ENCODE peak calls at places on chromosomes 5 and 9, in seven cellular contexts. One of them, this sample, is unnamed. For H3K4me1, the result is how much of the 10 kb centered on the place peaks cover.

GRCh38 chr5:162268694-162269481 is 201.3 kb downstream of the GABRG2 start:
- DNase-seq in tibial artery: no peak
- DNase-seq in lower lobe of right lung: no peak
- DNase-seq in astrocyte: no peak
- DNase-seq in IMR-90: no peak
- DNase-seq in HCT116: no peak
- DNase-seq in A549: no peak
- DNase-seq in this sample: no peak

GRCh38 chr5:151238303-151238741 is 14.4 kb upstream of the CCDC69 start:
- DNase-seq in lower lobe of right lung: no peak
- DNase-seq in astrocyte: no peak
- DNase-seq in HCT116: no peak
- DNase-seq in IMR-90: no peak
- DNase-seq in A549: no peak
- DNase-seq in tibial artery: peak
- DNase-seq in this sample: peak

GRCh38 chr9:69571032-69571431 is 101.1 kb downstream of the APBA1 start:
- DNase-seq in tibial artery: no peak
- DNase-seq in astrocyte: peak
- DNase-seq in A549: no peak
- DNase-seq in HCT116: no peak
- DNase-seq in IMR-90: no peak
- DNase-seq in lower lobe of right lung: no peak
- DNase-seq in this sample: no peak

GRCh38 chr5:174166231-174167079 is 120.9 kb downstream of the NSG2 start:
- DNase-seq in astrocyte: no peak
- DNase-seq in A549: no peak
- DNase-seq in HCT116: no peak
- DNase-seq in lower lobe of right lung: no peak
- DNase-seq in tibial artery: peak
- DNase-seq in IMR-90: no peak
- DNase-seq in this sample: no peak

GRCh38 chr5:138596105-138596987 is 21.1 kb upstream of the HSPA9 start:
- DNase-seq in lower lobe of right lung: no peak
- DNase-seq in astrocyte: no peak
- DNase-seq in IMR-90: no peak
- DNase-seq in A549: no peak
- DNase-seq in tibial artery: peak
- DNase-seq in HCT116: no peak
- DNase-seq in this sample: no peak

GRCh38 chr5:178078197-178078995 is 34.9 kb upstream of the N4BP3 start:
- DNase-seq in HCT116: no peak
- DNase-seq in A549: no peak
- DNase-seq in astrocyte: peak
- DNase-seq in tibial artery: no peak
- DNase-seq in IMR-90: peak
- DNase-seq in lower lobe of right lung: no peak
- DNase-seq in this sample: no peak

GRCh38 chr5:179054036-179054785 is 6.0 kb upstream of the ZNF354C start:
- DNase-seq in astrocyte: no peak
- DNase-seq in HCT116: no peak
- DNase-seq in tibial artery: no peak
- DNase-seq in A549: no peak
- DNase-seq in IMR-90: no peak
- DNase-seq in lower lobe of right lung: no peak
- DNase-seq in this sample: no peak

GRCh38 chr9:2809692-2810423 is 34.0 kb downstream of the PUM3 start:
- DNase-seq in lower lobe of right lung: no peak
- DNase-seq in IMR-90: peak
- DNase-seq in astrocyte: peak
- DNase-seq in tibial artery: no peak
- DNase-seq in HCT116: no peak
- DNase-seq in A549: peak
- DNase-seq in this sample: no peak

GRCh38 chr5:38663276-38663675 is 106.8 kb upstream of the LIFR start:
- DNase-seq in HCT116: no peak
- DNase-seq in lower lobe of right lung: no peak
- DNase-seq in tibial artery: no peak
- DNase-seq in A549: no peak
- DNase-seq in IMR-90: no peak
- DNase-seq in astrocyte: no peak
- DNase-seq in this sample: no peak

GRCh38 chr9:35096035-35096849 is at the start of gene PIGO:
- DNase-seq in tibial artery: peak
- DNase-seq in HCT116: peak
- DNase-seq in A549: peak
- DNase-seq in lower lobe of right lung: peak
- DNase-seq in astrocyte: peak
- DNase-seq in IMR-90: peak
- DNase-seq in this sample: peak

GRCh38 chr5:157865844-157866243 is 6.9 kb upstream of the CLINT1 start:
- DNase-seq in HCT116: no peak
- DNase-seq in astrocyte: no peak
- DNase-seq in A549: peak
- DNase-seq in IMR-90: peak
- DNase-seq in tibial artery: no peak
- DNase-seq in lower lobe of right lung: no peak
- DNase-seq in this sample: no peak

GRCh38 chr5:105663671-105664070 is 2007.1 kb downstream of the EFNA5 start:
- DNase-seq in IMR-90: no peak
- DNase-seq in HCT116: no peak
- DNase-seq in lower lobe of right lung: no peak
- DNase-seq in astrocyte: no peak
- DNase-seq in tibial artery: no peak
- DNase-seq in A549: no peak
- DNase-seq in this sample: no peak

GRCh38 chr5:72949481-72949880 is 6.4 kb upstream of the FCHO2 start:
- DNase-seq in IMR-90: no peak
- DNase-seq in lower lobe of right lung: no peak
- DNase-seq in HCT116: no peak
- DNase-seq in tibial artery: no peak
- DNase-seq in astrocyte: no peak
- DNase-seq in A549: no peak
- DNase-seq in this sample: no peak

GRCh38 chr5:134917070-134917831 is 12.3 kb downstream of the PCBD2 start:
- DNase-seq in lower lobe of right lung: no peak
- DNase-seq in A549: peak
- DNase-seq in HCT116: no peak
- DNase-seq in astrocyte: no peak
- DNase-seq in IMR-90: no peak
- DNase-seq in tibial artery: no peak
- DNase-seq in this sample: no peak

GRCh38 chr9:22855956-22856355 is 409.3 kb downstream of the DMRTA1 start:
- DNase-seq in lower lobe of right lung: no peak
- DNase-seq in HCT116: no peak
- DNase-seq in A549: no peak
- DNase-seq in astrocyte: no peak
- DNase-seq in IMR-90: no peak
- DNase-seq in tibial artery: no peak
- DNase-seq in this sample: no peak

GRCh38 chr9:125829743-125830142 is 82.6 kb downstream of the PBX3 start:
- DNase-seq in tibial artery: no peak
- DNase-seq in astrocyte: no peak
- DNase-seq in IMR-90: peak
- DNase-seq in HCT116: no peak
- DNase-seq in lower lobe of right lung: no peak
- DNase-seq in A549: no peak
- DNase-seq in this sample: peak

GRCh38 chr5:142295960-142296860 is 28.6 kb downstream of the SPRY4 start:
- DNase-seq in A549: no peak
- DNase-seq in tibial artery: no peak
- DNase-seq in lower lobe of right lung: no peak
- DNase-seq in HCT116: no peak
- DNase-seq in IMR-90: no peak
- DNase-seq in astrocyte: no peak
- DNase-seq in this sample: no peak
- H3K4me1 ChIP-seq in A549: under half
- H3K4me1 ChIP-seq in tibial artery: under half
- H3K4me1 ChIP-seq in lower lobe of right lung: under half
- H3K4me1 ChIP-seq in HCT116: under half
- H3K4me1 ChIP-seq in IMR-90: under half
- H3K4me1 ChIP-seq in astrocyte: under half
- H3K4me1 ChIP-seq in this sample: under half

DNA sequence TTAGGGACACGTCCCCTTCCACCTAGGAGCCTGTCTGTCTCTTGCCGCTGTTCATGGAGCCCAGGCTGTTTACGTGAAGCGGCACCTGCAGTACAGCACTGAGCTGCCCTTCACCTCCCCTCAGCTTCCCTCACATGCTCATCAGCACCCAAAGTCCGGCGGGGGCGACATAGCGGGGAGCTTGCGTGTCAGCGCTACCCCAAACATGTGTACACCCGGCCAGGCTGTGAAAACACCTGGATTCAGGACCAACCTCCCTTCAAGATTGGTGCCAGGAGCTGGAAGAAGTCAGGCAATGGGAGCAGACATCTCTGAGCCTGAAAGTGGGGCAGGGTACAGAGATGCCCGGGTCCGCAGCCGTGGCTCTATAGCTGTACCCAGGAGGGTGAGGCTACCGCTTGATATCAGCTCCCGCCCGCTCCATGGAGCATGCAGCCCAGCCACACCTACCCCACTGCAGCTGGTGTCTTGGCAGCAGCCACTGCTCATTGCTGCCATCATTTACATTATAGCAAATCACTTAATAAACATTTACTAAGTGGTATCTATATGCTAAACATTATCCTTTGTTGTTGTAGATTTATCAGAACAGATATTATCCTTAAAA is 712.1 kb downstream of the CDH9 start:
- DNase-seq in A549: no peak
- DNase-seq in tibial artery: no peak
- DNase-seq in HCT116: no peak
- DNase-seq in IMR-90: no peak
- DNase-seq in astrocyte: no peak
- DNase-seq in lower lobe of right lung: no peak
- DNase-seq in this sample: peak
- H3K4me1 ChIP-seq in A549: under half
- H3K4me1 ChIP-seq in tibial artery: under half
- H3K4me1 ChIP-seq in HCT116: under half
- H3K4me1 ChIP-seq in IMR-90: under half
- H3K4me1 ChIP-seq in astrocyte: under half
- H3K4me1 ChIP-seq in lower lobe of right lung: under half
- H3K4me1 ChIP-seq in this sample: under half

DNA sequence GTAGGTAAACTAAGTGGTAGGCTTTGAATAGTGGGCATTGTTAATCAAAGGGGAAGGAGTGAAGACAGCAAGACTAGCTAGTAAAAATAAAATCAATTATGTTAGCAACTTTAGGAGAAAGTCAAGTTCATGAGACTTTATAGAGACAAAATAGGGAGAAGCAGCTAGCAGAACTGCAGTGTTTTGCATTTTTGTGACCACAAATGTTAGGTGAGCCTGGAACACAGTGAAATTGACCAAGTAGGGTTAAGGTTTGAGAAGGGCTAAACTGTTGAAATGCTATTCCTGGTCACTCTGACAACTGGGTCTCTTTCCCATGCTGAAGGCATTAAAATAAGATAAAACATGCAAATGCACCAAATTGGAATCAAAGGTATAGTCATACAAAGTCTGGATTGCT is 13.0 kb downstream of the SEC61B start:
- DNase-seq in tibial artery: no peak
- DNase-seq in HCT116: no peak
- DNase-seq in IMR-90: no peak
- DNase-seq in astrocyte: no peak
- DNase-seq in lower lobe of right lung: no peak
- DNase-seq in A549: no peak
- DNase-seq in this sample: no peak
- H3K4me1 ChIP-seq in tibial artery: under half
- H3K4me1 ChIP-seq in HCT116: under half
- H3K4me1 ChIP-seq in IMR-90: under half
- H3K4me1 ChIP-seq in astrocyte: under half
- H3K4me1 ChIP-seq in lower lobe of right lung: under half
- H3K4me1 ChIP-seq in A549: under half
- H3K4me1 ChIP-seq in this sample: under half

DNA sequence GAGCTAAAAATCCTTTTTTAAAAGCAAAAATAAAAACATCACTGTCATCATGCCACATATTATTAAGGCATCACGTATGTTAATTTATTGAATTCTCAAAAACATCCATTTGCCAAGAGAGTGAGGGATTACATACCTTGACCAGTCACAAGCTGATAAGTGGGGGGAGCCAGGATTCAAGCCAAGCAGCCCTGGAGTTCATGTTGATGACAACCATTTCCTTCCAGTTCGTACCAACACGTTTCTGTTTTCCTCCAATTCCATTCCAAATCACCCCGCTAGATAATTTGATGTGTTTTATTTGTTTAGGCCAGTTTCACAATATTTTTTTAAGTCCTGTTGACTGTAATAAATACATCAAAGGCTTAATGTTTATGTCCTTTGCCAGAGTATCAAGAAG is 53.0 kb downstream of the SLC1A3 start:
- DNase-seq in astrocyte: no peak
- DNase-seq in IMR-90: no peak
- DNase-seq in tibial artery: no peak
- DNase-seq in HCT116: no peak
- DNase-seq in lower lobe of right lung: no peak
- DNase-seq in A549: no peak
- DNase-seq in this sample: no peak
- H3K4me1 ChIP-seq in astrocyte: under half
- H3K4me1 ChIP-seq in IMR-90: under half
- H3K4me1 ChIP-seq in tibial artery: under half
- H3K4me1 ChIP-seq in HCT116: half or more
- H3K4me1 ChIP-seq in lower lobe of right lung: under half
- H3K4me1 ChIP-seq in A549: under half
- H3K4me1 ChIP-seq in this sample: under half

GRCh38 chr9:134062461-134063087 is 5.3 kb downstream of the BRD3 start:
- DNase-seq in lower lobe of right lung: no peak
- DNase-seq in HCT116: no peak
- DNase-seq in tibial artery: no peak
- DNase-seq in A549: no peak
- DNase-seq in IMR-90: no peak
- DNase-seq in astrocyte: no peak
- DNase-seq in this sample: peak

GRCh38 chr9:134061019-134061687 is 6.7 kb downstream of the BRD3 start:
- DNase-seq in tibial artery: no peak
- DNase-seq in lower lobe of right lung: no peak
- DNase-seq in A549: no peak
- DNase-seq in astrocyte: no peak
- DNase-seq in IMR-90: no peak
- DNase-seq in HCT116: no peak
- DNase-seq in this sample: peak

GRCh38 chr9:134060546-134060945 is 7.3 kb downstream of the BRD3 start:
- DNase-seq in IMR-90: no peak
- DNase-seq in astrocyte: no peak
- DNase-seq in tibial artery: no peak
- DNase-seq in HCT116: no peak
- DNase-seq in A549: no peak
- DNase-seq in lower lobe of right lung: no peak
- DNase-seq in this sample: peak

GRCh38 chr9:134063088-134063875 is 4.5 kb downstream of the BRD3 start:
- DNase-seq in IMR-90: no peak
- DNase-seq in HCT116: no peak
- DNase-seq in lower lobe of right lung: peak
- DNase-seq in astrocyte: no peak
- DNase-seq in tibial artery: no peak
- DNase-seq in A549: no peak
- DNase-seq in this sample: peak

GRCh38 chr9:134061688-134062371 is 6.0 kb downstream of the BRD3 start:
- DNase-seq in IMR-90: no peak
- DNase-seq in astrocyte: no peak
- DNase-seq in HCT116: no peak
- DNase-seq in lower lobe of right lung: peak
- DNase-seq in A549: no peak
- DNase-seq in tibial artery: no peak
- DNase-seq in this sample: peak
- H3K4me1 ChIP-seq in IMR-90: under half
- H3K4me1 ChIP-seq in astrocyte: under half
- H3K4me1 ChIP-seq in HCT116: under half
- H3K4me1 ChIP-seq in lower lobe of right lung: half or more
- H3K4me1 ChIP-seq in A549: under half
- H3K4me1 ChIP-seq in tibial artery: under half
- H3K4me1 ChIP-seq in this sample: half or more

GRCh38 chr5:12110629-12111028 is 206.4 kb upstream of the CTNND2 start:
- DNase-seq in tibial artery: no peak
- DNase-seq in HCT116: no peak
- DNase-seq in astrocyte: no peak
- DNase-seq in lower lobe of right lung: no peak
- DNase-seq in IMR-90: no peak
- DNase-seq in A549: no peak
- DNase-seq in this sample: no peak
- H3K4me1 ChIP-seq in tibial artery: under half
- H3K4me1 ChIP-seq in HCT116: under half
- H3K4me1 ChIP-seq in astrocyte: under half
- H3K4me1 ChIP-seq in lower lobe of right lung: under half
- H3K4me1 ChIP-seq in IMR-90: under half
- H3K4me1 ChIP-seq in A549: under half
- H3K4me1 ChIP-seq in this sample: under half